ENCODE peak calls at places on chromosomes 11 and 22, in eight cellular contexts. G is dorsolateral prefrontal cortex, Q is AG09309, B is mesothelial cell of epicardium, Z is testis, I is cardiac muscle cell, R is GM12865, S is OCI-LY7. L is an unnamed sample.

GRCh38 chr11:795638-796564 is 2.2 kb downstream of the SLC25A22 start:
- DNase-seq in Q (no peak), B (no peak), R (peak), Z (peak), G (no peak), S (peak), I (peak), L (peak)

GRCh38 chr11:121328967-121329653 is 36.5 kb downstream of the SC5D start:
- DNase-seq in B (no peak), G (no peak), I (no peak), Z (no peak), S (peak), R (peak), Q (no peak), L (no peak)

GRCh38 chr11:9315078-9315688 is 790 bp upstream of the TMEM41B start:
- DNase-seq in G (no peak), S (no peak), Z (peak), I (no peak), B (no peak), R (no peak), Q (no peak), L (no peak)

GRCh38 chr11:8005556-8005955 is 18.4 kb downstream of the EIF3F start:
- DNase-seq in Z (no peak), Q (no peak), B (no peak), I (no peak), G (no peak), R (no peak), S (no peak), L (no peak)

GRCh38 chr22:17811119-17811518 is 36.9 kb upstream of the BID start:
- DNase-seq in R (no peak), I (no peak), G (no peak), Q (no peak), B (no peak), S (no peak), Z (no peak), L (no peak)

GRCh38 chr11:46290598-46291309 is 13.3 kb downstream of the CREB3L1 start:
- DNase-seq in G (no peak), R (no peak), I (peak), Q (peak), Z (peak), S (no peak), B (peak), L (no peak)

GRCh38 chr11:117610045-117610444 is 187.0 kb downstream of the DSCAML1 start:
- DNase-seq in G (no peak), I (no peak), Q (no peak), R (peak), Z (no peak), S (no peak), B (no peak), L (peak)

GRCh38 chr22:34841321-34841901 is 224.5 kb upstream of the ISX start:
- DNase-seq in Z (no peak), I (no peak), Q (no peak), G (no peak), R (no peak), S (no peak), B (no peak), L (no peak)

GRCh38 chr11:59668188-59668949 is 468 bp downstream of the PATL1 start:
- DNase-seq in Z (peak), Q (no peak), B (no peak), S (no peak), I (peak), G (peak), R (peak), L (peak)

GRCh38 chr11:75264356-75264755 is 23.8 kb downstream of the TPBGL start:
- DNase-seq in S (no peak), G (peak), I (no peak), Q (no peak), R (no peak), B (no peak), Z (no peak), L (no peak)

GRCh38 chr22:30705710-30706651 is 11.3 kb downstream of the OSBP2 start:
- DNase-seq in Q (peak), I (no peak), B (no peak), S (peak), Z (no peak), R (peak), G (peak), L (peak)

GRCh38 chr11:39724404-39724803 is 1735.0 kb downstream of the LRRC4C start:
- DNase-seq in G (no peak), Z (no peak), B (no peak), R (no peak), I (no peak), S (no peak), Q (no peak), L (no peak)

GRCh38 chr22:38518620-38519019 is 12.5 kb upstream of the DDX17 start:
- DNase-seq in G (no peak), B (no peak), Z (no peak), S (no peak), Q (no peak), I (no peak), R (no peak), L (no peak)

GRCh38 chr22:38513063-38513462 is 7.0 kb upstream of the DDX17 start:
- DNase-seq in B (no peak), S (peak), G (no peak), Z (no peak), I (no peak), R (peak), Q (no peak), L (peak)
- TF ChIP-seq CTCF in B (no peak), S (peak), G (no peak), Z (no peak), I (no peak), R (peak), Q (peak), L (peak)

DNA sequence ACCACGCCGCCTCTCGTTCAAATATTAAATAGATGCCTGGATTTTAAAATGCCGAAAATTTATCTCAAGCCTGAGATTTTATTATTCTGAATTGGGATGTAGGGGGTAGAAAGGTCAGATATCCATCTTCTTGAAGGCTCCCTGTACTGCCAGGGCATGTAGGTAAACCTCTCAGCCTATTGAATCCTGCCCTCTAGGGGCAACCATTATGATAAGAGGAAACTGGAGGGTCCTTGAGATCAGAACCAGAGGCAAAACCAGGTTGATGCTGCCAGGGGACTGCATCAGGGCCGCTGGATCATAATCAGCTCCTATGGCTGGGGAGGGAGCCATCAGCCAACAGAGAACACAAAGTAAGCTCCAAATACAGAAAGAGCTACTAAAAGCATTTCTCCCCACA is 92.4 kb downstream of the KCNC1 start:
- DNase-seq in Q (no peak), Z (no peak), R (no peak), B (no peak), G (no peak), I (no peak), S (no peak), L (no peak)
- TF ChIP-seq CTCF in Q (peak), Z (no peak), R (no peak), B (no peak), G (no peak), I (peak), S (peak), L (no peak)

GRCh38 chr22:26394787-26395186 is 34.3 kb upstream of the ASPHD2 start:
- DNase-seq in B (no peak), Q (no peak), I (no peak), G (no peak), Z (no peak), S (no peak), R (no peak), L (no peak)

GRCh38 chr22:26395926-26396325 is 33.1 kb upstream of the ASPHD2 start:
- DNase-seq in Q (no peak), Z (no peak), R (no peak), G (no peak), S (no peak), B (no peak), I (no peak), L (no peak)

GRCh38 chr22:26393929-26394328 is 35.1 kb upstream of the ASPHD2 start:
- DNase-seq in Q (no peak), R (no peak), I (no peak), S (no peak), G (no peak), Z (no peak), B (no peak), L (no peak)

GRCh38 chr22:26389125-26389524 is 39.9 kb upstream of the ASPHD2 start:
- DNase-seq in Z (no peak), B (no peak), Q (no peak), I (no peak), R (no peak), S (no peak), G (no peak), L (no peak)

DNA sequence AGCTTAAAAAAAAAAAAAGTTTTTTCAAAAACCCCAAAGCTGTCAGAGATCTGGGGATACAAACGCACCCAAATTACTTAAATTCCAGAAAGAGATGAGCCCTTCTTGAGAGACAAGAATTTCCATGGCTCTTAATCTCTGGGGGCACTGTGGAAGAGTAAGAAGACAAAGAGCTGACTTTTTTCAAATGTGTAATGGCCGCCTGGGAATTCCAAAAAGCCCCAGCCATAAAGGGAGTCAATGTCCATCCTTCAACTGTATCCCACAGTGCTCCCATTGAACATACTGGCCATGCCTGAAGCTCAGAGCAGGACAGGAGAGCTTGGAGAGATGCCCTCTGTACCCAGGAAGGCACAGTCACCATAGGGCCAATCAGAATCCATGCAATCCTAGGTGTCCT is 37.4 kb upstream of the ASPHD2 start:
- DNase-seq in R (no peak), I (no peak), S (no peak), B (no peak), Q (no peak), Z (no peak), G (no peak), L (no peak)
- TF ChIP-seq CTCF in R (no peak), I (no peak), S (no peak), B (no peak), Q (no peak), Z (no peak), G (no peak), L (no peak)

GRCh38 chr11:34473603-34474169 is 35.0 kb downstream of the CAT start:
- DNase-seq in Z (no peak), S (no peak), I (no peak), Q (no peak), R (no peak), G (no peak), B (no peak), L (no peak)

GRCh38 chr11:34464591-34465036 is 25.9 kb downstream of the CAT start:
- DNase-seq in B (no peak), R (no peak), S (no peak), G (peak), Q (no peak), Z (no peak), I (no peak), L (no peak)

GRCh38 chr11:34466802-34467488 is 28.2 kb downstream of the CAT start:
- DNase-seq in G (no peak), Z (no peak), B (no peak), I (no peak), Q (no peak), R (no peak), S (no peak), L (no peak)

GRCh38 chr11:34468209-34468841 is 29.6 kb downstream of the CAT start:
- DNase-seq in Z (peak), S (peak), G (no peak), Q (no peak), B (no peak), R (peak), I (peak), L (peak)
- TF ChIP-seq CTCF in Z (peak), S (peak), G (peak), Q (peak), B (no peak), R (peak), I (peak), L (peak)

GRCh38 chr11:62588966-62589637 is 2.2 kb downstream of the TUT1 start:
- DNase-seq in S (no peak), G (no peak), Q (no peak), I (no peak), R (no peak), B (no peak), Z (no peak), L (no peak)
- TF ChIP-seq CTCF in S (peak), G (no peak), Q (peak), I (peak), R (peak), B (peak), Z (no peak), L (no peak)